ENCODE peak calls at places on chromosomes 6 and 20, in five cellular contexts. G is endothelial cell of umbilical vein, R is H1, X is sciatic nerve, N is GM20000. L is an unnamed sample.

GRCh38 chr6:2047855-2048254 is 197.6 kb downstream of the GMDS start:
- DNase-seq in G (no peak), N (no peak), R (no peak), X (no peak), L (no peak)

GRCh38 chr6:155066371-155066770 is 71.3 kb downstream of the TIAM2 start:
- DNase-seq in R (no peak), G (peak), N (no peak), X (no peak), L (no peak)

GRCh38 chr6:113654396-113654795 is 202.7 kb upstream of the MARCKS start:
- DNase-seq in R (no peak), X (peak), G (peak), N (no peak), L (peak)

GRCh38 chr20:19552144-19552895 is 205.7 kb upstream of the RIN2 start:
- DNase-seq in R (peak), G (no peak), N (no peak), X (peak), L (no peak)

GRCh38 chr6:150072201-150072600 is 3.3 kb upstream of the ULBP3 start:
- DNase-seq in R (no peak), X (no peak), N (no peak), G (no peak), L (no peak)

GRCh38 chr6:157188213-157188612 is 135.1 kb downstream of the TMEM242 start:
- DNase-seq in X (no peak), N (no peak), R (no peak), G (no peak), L (no peak)

GRCh38 chr6:7684843-7685242 is 41.1 kb upstream of the BMP6 start:
- DNase-seq in R (peak), X (no peak), G (no peak), N (no peak), L (no peak)

GRCh38 chr20:37565134-37565811 is 37.6 kb upstream of the BLCAP start:
- DNase-seq in G (no peak), R (no peak), X (peak), N (no peak), L (no peak)

GRCh38 chr6:153976921-153977693 is 61.9 kb upstream of the OPRM1 start:
- DNase-seq in X (no peak), G (no peak), N (no peak), R (no peak), L (no peak)

GRCh38 chr6:303263-303662 is 11.0 kb downstream of the DUSP22 start:
- DNase-seq in N (no peak), R (no peak), G (no peak), X (no peak), L (no peak)

GRCh38 chr6:7528565-7528964 is 12.9 kb upstream of the DSP start:
- DNase-seq in X (no peak), R (no peak), N (no peak), G (no peak), L (peak)

GRCh38 chr6:98921038-98921437 is 26.7 kb downstream of the FBXL4 start:
- DNase-seq in N (peak), R (no peak), G (no peak), X (no peak), L (no peak)

GRCh38 chr6:39517763-39518162 is 195.3 kb upstream of the KCNK16 start:
- DNase-seq in R (no peak), N (no peak), G (no peak), X (no peak), L (no peak)

GRCh38 chr6:2222275-2222842 is 23.0 kb downstream of the GMDS start:
- DNase-seq in R (no peak), X (no peak), G (peak), N (no peak), L (no peak)

GRCh38 chr6:52365317-52365716 is 3.4 kb downstream of the PAQR8 start:
- DNase-seq in G (no peak), X (no peak), N (no peak), R (no peak), L (no peak)

GRCh38 chr6:74871757-74872156 is 334.1 kb downstream of the COL12A1 start:
- DNase-seq in R (no peak), X (no peak), N (no peak), G (no peak), L (no peak)

GRCh38 chr6:164243949-164244348 is 829.4 kb downstream of the QKI start:
- DNase-seq in G (no peak), X (no peak), R (no peak), N (no peak), L (no peak)

GRCh38 chr20:31260326-31260932 is 3.0 kb downstream of the DEFB115 start:
- DNase-seq in R (no peak), X (no peak), N (no peak), G (no peak), L (no peak)

GRCh38 chr6:72616406-72617015 is 5.4 kb upstream of the KCNQ5 start:
- DNase-seq in N (peak), G (peak), R (no peak), X (no peak), L (no peak)

GRCh38 chr20:42641886-42642285 is 547.8 kb downstream of the PTPRT start:
- DNase-seq in R (no peak), X (no peak), G (no peak), N (no peak), L (no peak)

L was measured in HS-27A.